ENCODE peak calls at places on chromosomes 11 and 22, in seven cellular contexts. B, Z, S, U, N, J and Q are unnamed samples.

GRCh38 chr11:120738516-120739046 is 227.0 kb downstream of the GRIK4 start:
- DNase-seq in U (no peak), B (no peak), N (no peak), Z (no peak), J (no peak), S (no peak), Q (no peak)

GRCh38 chr22:33631777-33632176 is 288.5 kb downstream of the LARGE1 start:
- DNase-seq in N (no peak), B (no peak), S (no peak), Z (no peak), J (no peak), U (no peak), Q (no peak)

GRCh38 chr11:94623120-94623735 is 56.1 kb downstream of the PIWIL4 start:
- DNase-seq in B (peak; percentile 47), Z (peak; percentile 66), J (no peak), S (peak; percentile 57), N (no peak), U (peak; percentile 61), Q (peak; percentile 48)

GRCh38 chr11:82174610-82175009 is 559.1 kb downstream of the FAM181B start:
- DNase-seq in B (no peak), N (no peak), J (no peak), S (no peak), Z (no peak), U (no peak), Q (no peak)

GRCh38 chr11:2320591-2321310 is 18.9 kb downstream of the TSPAN32 start:
- DNase-seq in Z (no peak), S (no peak), N (peak; percentile 71), J (no peak), B (no peak), U (no peak), Q (no peak)

GRCh38 chr11:126135182-126136176 is 72.8 kb upstream of the CDON start:
- DNase-seq in U (no peak), J (no peak), Z (no peak), B (no peak), S (no peak), N (no peak), Q (no peak)

GRCh38 chr22:49303061-49303735 is 524.5 kb downstream of the BRD1 start:
- DNase-seq in Z (no peak), N (peak; percentile 36), S (no peak), B (no peak), U (no peak), J (no peak), Q (no peak)

GRCh38 chr22:37163618-37164534 is 14.2 kb upstream of the IL2RB start:
- DNase-seq in B (no peak), S (no peak), N (peak; percentile 58), J (peak; percentile 41), U (no peak), Z (peak; percentile 71), Q (peak; percentile 83)

GRCh38 chr11:132496341-132496740 is 1036.0 kb downstream of the OPCML start:
- DNase-seq in S (no peak), Z (no peak), U (no peak), B (peak; percentile 12), N (no peak), J (no peak), Q (no peak)

GRCh38 chr11:78655561-78655960 is 80.9 kb upstream of the NARS2 start:
- DNase-seq in N (no peak), Z (no peak), U (no peak), S (no peak), B (no peak), J (no peak), Q (no peak)

GRCh38 chr22:26618487-26618886 is 660 bp upstream of the CRYBB1 start:
- DNase-seq in J (no peak), N (no peak), U (no peak), Z (no peak), B (no peak), S (no peak), Q (no peak)

GRCh38 chr11:63511349-63511748 is 5.5 kb downstream of the LGALS12 start:
- DNase-seq in U (no peak), J (no peak), S (no peak), B (no peak), Z (no peak), N (no peak), Q (peak; percentile 17)

GRCh38 chr11:70526116-70527045 is 128.1 kb downstream of the CTTN start:
- DNase-seq in N (peak; percentile 49), U (no peak), B (no peak), S (no peak), Z (no peak), J (peak; percentile 20), Q (no peak)

GRCh38 chr11:70210051-70210501 is 7.0 kb downstream of the FADD start:
- DNase-seq in B (no peak), U (no peak), N (no peak), S (peak; percentile 69), J (no peak), Z (no peak), Q (no peak)

DNA sequence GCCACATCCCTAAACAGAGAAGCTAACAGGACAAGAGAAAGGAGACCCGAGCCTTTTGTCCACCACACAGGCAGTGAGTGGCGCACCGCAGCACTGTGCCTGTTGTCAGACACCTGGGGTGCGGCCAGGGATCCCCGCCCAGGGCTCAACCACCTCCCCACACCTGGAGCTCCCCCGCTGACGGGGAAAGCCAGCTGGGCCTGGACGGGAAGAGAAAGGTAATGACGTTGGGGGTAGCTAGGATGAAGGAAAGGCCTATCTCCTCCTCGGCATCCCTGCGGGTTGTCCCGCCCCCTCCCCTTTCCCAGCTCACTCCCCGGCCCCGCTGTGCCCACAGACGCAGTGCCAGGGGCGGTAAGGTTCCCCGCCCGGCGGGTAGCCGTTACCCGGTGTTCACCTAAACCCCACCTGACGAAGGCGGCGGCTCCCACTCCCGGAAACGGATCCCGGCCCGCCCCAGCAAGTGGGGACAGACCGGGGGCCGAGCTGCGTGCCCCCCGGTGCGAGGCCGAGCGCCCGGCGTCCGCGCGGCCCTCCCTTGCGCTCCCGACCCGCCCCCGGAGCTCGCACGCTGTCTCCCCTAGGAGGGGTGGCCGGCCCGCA is 507 bp downstream of the HYOU1 start:
- DNase-seq in N (peak; percentile 88), J (peak; percentile 64), U (peak; percentile 14), B (no peak), S (no peak), Z (peak; percentile 47), Q (peak; percentile 59)
- TF ChIP-seq CTCF in N (no peak), J (no peak), U (no peak), B (no peak), S (no peak), Z (no peak), Q (no peak)

DNA sequence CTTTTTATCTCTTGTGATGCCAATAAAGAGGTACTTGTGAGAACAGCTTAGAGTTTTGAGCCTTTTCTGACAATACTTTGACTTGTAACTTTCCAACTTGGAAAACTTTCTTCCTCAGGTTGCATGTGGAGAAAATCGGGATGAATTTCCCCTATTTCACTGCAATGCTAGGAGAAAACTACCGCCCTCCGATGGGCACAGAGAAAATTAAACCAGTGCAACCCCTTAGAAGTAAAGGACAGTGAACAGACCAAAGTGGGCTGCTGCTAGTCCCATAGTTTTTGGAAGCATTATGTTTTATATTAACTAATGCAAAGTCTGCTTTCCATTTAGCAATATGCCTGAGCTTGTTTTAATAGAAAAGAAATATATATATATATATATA is 195.5 kb upstream of the RAG2 start:
- DNase-seq in J (no peak), B (no peak), S (no peak), Z (no peak), N (no peak), U (no peak), Q (no peak)
- TF ChIP-seq CTCF in J (no peak), B (peak; percentile 37), S (no peak), Z (no peak), N (no peak), U (no peak), Q (no peak)

GRCh38 chr11:66915046-66915832 is 42.9 kb downstream of the PC start:
- DNase-seq in S (no peak), U (no peak), N (no peak), B (no peak), Z (no peak), J (no peak), Q (no peak)
- TF ChIP-seq CTCF in S (no peak), U (no peak), N (no peak), B (no peak), Z (no peak), J (no peak), Q (no peak)

GRCh38 chr11:104614117-104614716 is 284.0 kb downstream of the CASP12 start:
- DNase-seq in J (no peak), U (no peak), Z (no peak), B (no peak), S (no peak), N (no peak), Q (no peak)

GRCh38 chr11:104609766-104610165 is 288.5 kb downstream of the CASP12 start:
- DNase-seq in N (no peak), J (no peak), Z (no peak), S (no peak), U (no peak), B (no peak), Q (no peak)

GRCh38 chr11:104610597-104610996 is 287.7 kb downstream of the CASP12 start:
- DNase-seq in S (no peak), J (no peak), U (no peak), B (no peak), N (no peak), Z (no peak), Q (no peak)

DNA sequence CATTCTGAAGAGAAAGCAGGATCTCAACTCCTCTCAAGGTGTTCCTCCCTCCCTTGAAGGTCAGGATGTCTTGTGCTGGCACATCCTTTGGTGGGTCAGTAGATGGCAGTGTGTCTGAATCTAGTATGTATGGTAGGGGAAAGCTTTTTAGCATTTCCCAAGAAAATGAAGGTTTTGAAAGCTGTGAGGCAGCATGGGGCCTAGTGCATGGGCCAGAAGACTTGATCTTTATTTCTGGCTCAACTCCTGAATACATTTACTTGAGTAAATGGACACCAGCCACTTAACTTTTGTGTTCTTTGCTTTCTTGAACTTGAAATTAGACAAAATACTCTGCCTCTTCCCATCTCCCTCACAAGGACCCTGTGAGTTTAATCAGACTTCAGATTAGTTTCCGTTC is 289.0 kb downstream of the CASP12 start:
- DNase-seq in Z (peak; percentile 39), U (peak; percentile 67), B (no peak), S (peak; percentile 29), J (no peak), N (no peak), Q (peak; percentile 29)
- TF ChIP-seq CTCF in Z (peak; percentile 75), U (peak; percentile 73), B (peak; percentile 77), S (peak; percentile 71), J (peak; percentile 45), N (peak; percentile 67), Q (peak; percentile 60)

DNA sequence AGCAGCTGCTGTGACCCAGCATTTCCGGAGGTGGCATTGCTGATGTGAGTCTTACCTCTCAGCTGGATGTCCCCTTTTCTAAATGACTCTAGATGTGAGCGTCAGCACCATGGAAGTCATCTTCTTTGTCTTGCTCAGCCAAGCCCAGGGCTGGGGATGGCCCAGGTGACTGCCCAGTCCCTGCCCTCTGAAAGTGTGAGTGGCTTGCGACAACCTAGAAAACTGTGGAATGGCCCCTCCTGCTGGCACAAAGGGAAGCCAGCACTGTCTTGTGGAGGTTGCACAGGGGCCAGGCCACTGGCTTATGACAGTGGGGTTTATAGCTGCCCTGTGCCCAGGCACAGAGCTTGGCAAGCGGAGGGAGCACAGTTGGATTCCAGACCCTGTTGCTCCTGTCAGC is 6.2 kb downstream of the TUB start:
- DNase-seq in S (no peak), U (no peak), B (no peak), N (no peak), J (no peak), Z (no peak), Q (no peak)
- TF ChIP-seq CTCF in S (peak; percentile 26), U (no peak), B (peak; percentile 24), N (peak; percentile 16), J (no peak), Z (no peak), Q (no peak)